ENCODE peak calls at places on chromosomes 3 and 15, in four cellular contexts. One of them, this sample, is unnamed.

GRCh38 chr3:44060164-44060563 is 181.5 kb upstream of the TOPAZ1 start:
- DNase-seq in SK-N-SH: peak
- DNase-seq in K562: no peak
- DNase-seq in HCT116: no peak
- DNase-seq in this sample: no peak

GRCh38 chr3:171732741-171733140 is 77.5 kb downstream of the PLD1 start:
- DNase-seq in SK-N-SH: no peak
- DNase-seq in K562: no peak
- DNase-seq in HCT116: no peak
- DNase-seq in this sample: no peak

GRCh38 chr3:175346573-175347356 is 487.6 kb downstream of the NAALADL2 start:
- DNase-seq in SK-N-SH: no peak
- DNase-seq in K562: no peak
- DNase-seq in HCT116: peak
- DNase-seq in this sample: no peak

GRCh38 chr15:95996494-95996893 is 334.0 kb upstream of the NR2F2 start:
- DNase-seq in SK-N-SH: no peak
- DNase-seq in K562: no peak
- DNase-seq in HCT116: no peak
- DNase-seq in this sample: no peak

GRCh38 chr15:73375755-73376305 is 7.1 kb upstream of the HCN4 start:
- DNase-seq in SK-N-SH: peak
- DNase-seq in K562: no peak
- DNase-seq in HCT116: no peak
- DNase-seq in this sample: no peak

GRCh38 chr3:58175429-58176184 is 35.2 kb downstream of the DNASE1L3 start:
- DNase-seq in SK-N-SH: no peak
- DNase-seq in K562: peak
- DNase-seq in HCT116: no peak
- DNase-seq in this sample: peak

GRCh38 chr3:34073141-34073540 is 274.7 kb downstream of the PDCD6IP start:
- DNase-seq in SK-N-SH: no peak
- DNase-seq in K562: no peak
- DNase-seq in HCT116: no peak
- DNase-seq in this sample: no peak

GRCh38 chr3:128269796-128270195 is 116.5 kb downstream of the EEFSEC start:
- DNase-seq in SK-N-SH: no peak
- DNase-seq in K562: no peak
- DNase-seq in HCT116: no peak
- DNase-seq in this sample: no peak

GRCh38 chr15:94234300-94234699 is 2.9 kb downstream of the MCTP2 start:
- DNase-seq in SK-N-SH: no peak
- DNase-seq in K562: no peak
- DNase-seq in HCT116: no peak
- DNase-seq in this sample: no peak

GRCh38 chr3:105030211-105030610 is 336.5 kb upstream of the ALCAM start:
- DNase-seq in SK-N-SH: no peak
- DNase-seq in K562: no peak
- DNase-seq in HCT116: no peak
- DNase-seq in this sample: no peak

GRCh38 chr15:75431682-75432081 is 19.8 kb downstream of the SIN3A start:
- DNase-seq in SK-N-SH: no peak
- DNase-seq in K562: no peak
- DNase-seq in HCT116: no peak
- DNase-seq in this sample: no peak

GRCh38 chr15:79310985-79311900 is at the start of gene TMED3:
- DNase-seq in SK-N-SH: peak
- DNase-seq in K562: peak
- DNase-seq in HCT116: peak
- DNase-seq in this sample: peak

GRCh38 chr15:62932436-62932835 is 110.1 kb upstream of the TPM1 start:
- DNase-seq in SK-N-SH: no peak
- DNase-seq in K562: no peak
- DNase-seq in HCT116: no peak
- DNase-seq in this sample: no peak

GRCh38 chr15:85769182-85769900 is 25.4 kb downstream of the KLHL25 start:
- DNase-seq in SK-N-SH: no peak
- DNase-seq in K562: no peak
- DNase-seq in HCT116: no peak
- DNase-seq in this sample: no peak

GRCh38 chr3:108472011-108472591 is 38.3 kb downstream of the MYH15 start:
- DNase-seq in SK-N-SH: peak
- DNase-seq in K562: no peak
- DNase-seq in HCT116: peak
- DNase-seq in this sample: no peak

GRCh38 chr3:186241910-186242821 is 119.9 kb downstream of the DGKG start:
- DNase-seq in SK-N-SH: peak
- DNase-seq in K562: peak
- DNase-seq in HCT116: peak
- DNase-seq in this sample: peak

GRCh38 chr15:49215768-49216739 is 46.0 kb downstream of the GALK2 start:
- DNase-seq in SK-N-SH: no peak
- DNase-seq in K562: no peak
- DNase-seq in HCT116: peak
- DNase-seq in this sample: no peak

GRCh38 chr3:189908646-189909045 is 212.1 kb downstream of the P3H2 start:
- DNase-seq in SK-N-SH: no peak
- DNase-seq in K562: no peak
- DNase-seq in HCT116: no peak
- DNase-seq in this sample: no peak

GRCh38 chr3:161250116-161250515 is 29.0 kb downstream of the NMD3 start:
- DNase-seq in SK-N-SH: no peak
- DNase-seq in K562: no peak
- DNase-seq in HCT116: no peak
- DNase-seq in this sample: no peak

GRCh38 chr3:128726691-128727031 is 678 bp downstream of the RAB7A start:
- DNase-seq in SK-N-SH: no peak
- DNase-seq in K562: peak
- DNase-seq in HCT116: no peak
- DNase-seq in this sample: peak

GRCh38 chr3:196144383-196145105 is 62.7 kb upstream of the TFRC start:
- DNase-seq in SK-N-SH: no peak
- DNase-seq in K562: peak
- DNase-seq in HCT116: no peak
- DNase-seq in this sample: no peak

GRCh38 chr3:52299247-52299657 is 11.6 kb downstream of the GLYCTK start:
- DNase-seq in SK-N-SH: no peak
- DNase-seq in K562: peak
- DNase-seq in HCT116: no peak
- DNase-seq in this sample: no peak

GRCh38 chr3:51280171-51280570 is 104.9 kb upstream of the MANF start:
- DNase-seq in SK-N-SH: no peak
- DNase-seq in K562: no peak
- DNase-seq in HCT116: no peak
- DNase-seq in this sample: no peak

GRCh38 chr3:63625161-63625560 is 27.3 kb upstream of the SNTN start:
- DNase-seq in SK-N-SH: no peak
- DNase-seq in K562: no peak
- DNase-seq in HCT116: no peak
- DNase-seq in this sample: no peak

GRCh38 chr15:42121021-42121420 is 26.7 kb upstream of the PLA2G4D start:
- DNase-seq in SK-N-SH: no peak
- DNase-seq in K562: no peak
- DNase-seq in HCT116: no peak
- DNase-seq in this sample: no peak

GRCh38 chr3:183254816-183255730 is 2.0 kb downstream of the B3GNT5 start:
- DNase-seq in SK-N-SH: no peak
- DNase-seq in K562: peak
- DNase-seq in HCT116: no peak
- DNase-seq in this sample: no peak

GRCh38 chr15:69579950-69580618 is 127.5 kb downstream of the RPLP1 start:
- DNase-seq in SK-N-SH: no peak
- DNase-seq in K562: no peak
- DNase-seq in HCT116: no peak
- DNase-seq in this sample: peak

GRCh38 chr3:186425788-186426730 is 64.0 kb upstream of the DGKG start:
- DNase-seq in SK-N-SH: no peak
- DNase-seq in K562: no peak
- DNase-seq in HCT116: no peak
- DNase-seq in this sample: no peak

GRCh38 chr3:38157562-38157961 is 7.8 kb upstream of the OXSR1 start:
- DNase-seq in SK-N-SH: no peak
- DNase-seq in K562: peak
- DNase-seq in HCT116: no peak
- DNase-seq in this sample: no peak

GRCh38 chr15:92645731-92646130 is 9.8 kb downstream of the FAM174B start:
- DNase-seq in SK-N-SH: no peak
- DNase-seq in K562: no peak
- DNase-seq in HCT116: no peak
- DNase-seq in this sample: no peak

GRCh38 chr3:46721009-46721408 is 3.3 kb upstream of the PRSS50 start:
- DNase-seq in SK-N-SH: no peak
- DNase-seq in K562: no peak
- DNase-seq in HCT116: no peak
- DNase-seq in this sample: no peak

GRCh38 chr3:5757213-5757804 is 569.8 kb downstream of the EDEM1 start:
- DNase-seq in SK-N-SH: no peak
- DNase-seq in K562: no peak
- DNase-seq in HCT116: no peak
- DNase-seq in this sample: no peak

DNA sequence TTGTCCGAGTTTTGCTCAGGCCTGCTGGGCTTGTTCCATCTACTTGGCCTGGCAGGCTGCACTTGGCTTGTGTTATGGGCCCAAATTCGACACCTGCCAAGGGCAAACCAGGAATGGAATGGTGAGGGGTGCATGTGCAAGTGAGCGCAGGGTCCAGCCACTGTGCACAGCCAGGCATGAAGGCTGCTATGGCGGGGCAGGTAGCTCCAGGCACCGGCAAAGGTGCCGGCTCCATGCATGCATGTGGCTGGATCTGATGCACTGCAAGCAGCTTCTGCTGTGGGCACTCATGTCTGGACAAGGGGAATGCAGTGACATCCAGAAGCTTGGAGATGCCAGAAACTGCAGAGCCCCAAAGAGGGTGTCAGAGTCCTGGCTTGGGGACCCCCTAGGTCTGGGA is 463.0 kb downstream of the EPHA3 start:
- DNase-seq in SK-N-SH: no peak
- DNase-seq in K562: no peak
- DNase-seq in HCT116: no peak
- DNase-seq in this sample: no peak
- TF ChIP-seq ZBTB33 in SK-N-SH: no peak
- TF ChIP-seq ZBTB33 in K562: no peak
- TF ChIP-seq ZBTB33 in HCT116: no peak
- TF ChIP-seq ZBTB33 in this sample: no peak

GRCh38 chr3:124791142-124791541 is 60.9 kb downstream of the UMPS start:
- DNase-seq in SK-N-SH: no peak
- DNase-seq in K562: no peak
- DNase-seq in HCT116: no peak
- DNase-seq in this sample: no peak
- TF ChIP-seq ZBTB33 in SK-N-SH: no peak
- TF ChIP-seq ZBTB33 in K562: no peak
- TF ChIP-seq ZBTB33 in HCT116: no peak
- TF ChIP-seq ZBTB33 in this sample: no peak

GRCh38 chr3:173066044-173066679 is 74.9 kb downstream of the SPATA16 start:
- DNase-seq in SK-N-SH: peak
- DNase-seq in K562: peak
- DNase-seq in HCT116: no peak
- DNase-seq in this sample: no peak
- TF ChIP-seq ZBTB33 in SK-N-SH: no peak
- TF ChIP-seq ZBTB33 in K562: no peak
- TF ChIP-seq ZBTB33 in HCT116: no peak
- TF ChIP-seq ZBTB33 in this sample: no peak

GRCh38 chr3:102207173-102207572 is 227.6 kb upstream of the ZPLD1 start:
- DNase-seq in SK-N-SH: no peak
- DNase-seq in K562: no peak
- DNase-seq in HCT116: no peak
- DNase-seq in this sample: no peak

GRCh38 chr3:102200560-102200959 is 234.3 kb upstream of the ZPLD1 start:
- DNase-seq in SK-N-SH: no peak
- DNase-seq in K562: no peak
- DNase-seq in HCT116: no peak
- DNase-seq in this sample: no peak

GRCh38 chr3:102200126-102200525 is 234.7 kb upstream of the ZPLD1 start:
- DNase-seq in SK-N-SH: no peak
- DNase-seq in K562: no peak
- DNase-seq in HCT116: no peak
- DNase-seq in this sample: no peak

GRCh38 chr3:102206506-102207145 is 228.2 kb upstream of the ZPLD1 start:
- DNase-seq in SK-N-SH: no peak
- DNase-seq in K562: no peak
- DNase-seq in HCT116: no peak
- DNase-seq in this sample: no peak

DNA sequence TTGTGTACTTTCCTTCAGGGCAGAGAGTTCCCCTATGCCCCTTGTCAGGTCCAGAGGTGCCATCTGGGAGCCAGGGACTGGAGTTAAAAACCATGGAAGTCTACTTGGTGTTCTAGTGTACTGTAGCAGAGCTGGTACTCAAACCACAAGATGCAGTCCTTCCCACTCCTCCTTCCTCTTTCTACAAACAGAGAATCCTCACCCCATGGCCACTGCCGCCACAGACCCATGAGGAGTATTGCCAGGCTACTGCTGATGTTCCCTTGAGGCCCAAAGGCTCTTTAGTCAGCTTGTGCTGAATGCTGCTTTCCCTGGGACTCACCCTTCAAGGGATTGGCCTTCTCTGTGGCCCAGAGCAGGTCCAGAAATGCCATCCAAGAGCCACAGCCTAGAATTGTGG is 229.2 kb upstream of the ZPLD1 start:
- DNase-seq in SK-N-SH: no peak
- DNase-seq in K562: no peak
- DNase-seq in HCT116: no peak
- DNase-seq in this sample: no peak
- TF ChIP-seq ZBTB33 in SK-N-SH: no peak
- TF ChIP-seq ZBTB33 in K562: no peak
- TF ChIP-seq ZBTB33 in HCT116: no peak
- TF ChIP-seq ZBTB33 in this sample: no peak

This sample was measured in HepG2.